ENCODE peak calls at places on chromosome 19, in ten cellular contexts. M is stimulated activated CD8-positive, alpha-beta memory T cell treated with anti-CD3 and anti-CD28 coated beads, Interleukin-7, amount 100 ng/mL, for 48 hours; R is endothelial cell; U is effector memory CD8-positive, alpha-beta T cell; D is keratinocyte; W is AML-193; S is cardiac muscle cell; V is fibroblast of mammary gland; B is fibroblast of the conjunctiva; H is stimulated activated CD4-positive, alpha-beta T cell treated with anti-CD3 and anti-CD28 coated beads, TNF-alpha, amount 100 ng/mL, for 4 hours. F is an unnamed sample.

GRCh38 chr19:38685666-38686529 is 38.4 kb downstream of the ACTN4 start:
- DNase-seq in B (no peak), R (peak), M (no peak), S (peak), D (no peak), U (no peak), W (no peak), H (no peak), V (peak), F (peak)

GRCh38 chr19:3039641-3040077 is 10.6 kb upstream of the TLE2 start:
- DNase-seq in H (no peak), U (no peak), R (no peak), D (no peak), M (no peak), V (no peak), W (no peak), S (no peak), B (no peak), F (no peak)

GRCh38 chr19:41882568-41883462 is at the start of gene ARHGEF1:
- DNase-seq in R (peak), D (no peak), M (no peak), W (peak), S (peak), B (no peak), H (peak), V (no peak), U (no peak), F (peak)

GRCh38 chr19:50418186-50419021 is at the start of gene SPIB:
- DNase-seq in M (no peak), B (no peak), H (no peak), R (no peak), W (no peak), S (peak), V (no peak), U (no peak), D (no peak), F (no peak)

GRCh38 chr19:54422136-54422535 is 6.9 kb downstream of the TTYH1 start:
- DNase-seq in B (no peak), H (no peak), W (no peak), S (no peak), R (no peak), D (no peak), M (no peak), U (no peak), V (no peak), F (no peak)

GRCh38 chr19:16660763-16661479 is at the start of gene TMEM38A:
- DNase-seq in S (peak), D (no peak), B (no peak), R (peak), H (peak), W (no peak), U (peak), M (peak), V (no peak), F (no peak)

GRCh38 chr19:5196832-5197231 is 143.8 kb downstream of the PTPRS start:
- DNase-seq in M (no peak), U (no peak), W (no peak), D (no peak), H (no peak), V (no peak), B (no peak), R (no peak), S (no peak), F (no peak)

GRCh38 chr19:41232686-41233085 is 13.7 kb downstream of the AXL start:
- DNase-seq in H (no peak), W (no peak), V (no peak), M (no peak), U (no peak), B (no peak), D (no peak), R (no peak), S (no peak), F (no peak)

GRCh38 chr19:40530091-40530901 is 46.4 kb upstream of the SHKBP1 start:
- DNase-seq in B (no peak), V (no peak), H (no peak), U (peak), R (peak), W (no peak), S (peak), M (no peak), D (no peak), F (no peak)

GRCh38 chr19:18270304-18270703 is 3.9 kb downstream of the IQCN start:
- DNase-seq in W (no peak), V (no peak), U (no peak), R (no peak), D (no peak), M (no peak), H (no peak), B (no peak), S (no peak), F (no peak)

GRCh38 chr19:1986357-1987162 is 29.0 kb downstream of the BTBD2 start:
- DNase-seq in R (no peak), U (no peak), V (no peak), B (no peak), H (no peak), W (no peak), D (no peak), S (no peak), M (no peak), F (no peak)

GRCh38 chr19:17021328-17021727 is 5.3 kb downstream of the CPAMD8 start:
- DNase-seq in V (peak), B (no peak), S (no peak), H (no peak), U (no peak), D (no peak), R (no peak), W (no peak), M (no peak), F (no peak)

GRCh38 chr19:36201684-36202083 is 12.8 kb downstream of the ZNF565 start:
- DNase-seq in R (no peak), M (no peak), U (no peak), B (no peak), D (no peak), H (no peak), W (no peak), S (no peak), V (peak), F (no peak)

F was measured in AG10803.